ENCODE peak calls at places on chromosomes 7 and 10, in four cellular contexts. One of them, this sample, is unnamed.
A peak's percentile ranks its signal among the peaks of the same experiment; 100 is the strongest.

GRCh38 chr7:74267756-74268565 is 13.8 kb upstream of the RFC2 start:
- DNase-seq in GM12878: no peak
- DNase-seq in HepG2: no peak
- DNase-seq in K562: no peak
- DNase-seq in this sample: no peak

GRCh38 chr7:52498319-52498718 is 537.1 kb upstream of the POM121L12 start:
- DNase-seq in HepG2: no peak
- DNase-seq in K562: no peak
- DNase-seq in GM12878: no peak
- DNase-seq in this sample: no peak

GRCh38 chr10:5683065-5683464 is 1.6 kb upstream of the TASOR2 start:
- DNase-seq in HepG2: no peak
- DNase-seq in GM12878: no peak
- DNase-seq in K562: no peak
- DNase-seq in this sample: no peak

GRCh38 chr7:121397832-121398231 is 1.7 kb upstream of the FAM3C start:
- DNase-seq in GM12878: no peak
- DNase-seq in HepG2: no peak
- DNase-seq in K562: no peak
- DNase-seq in this sample: no peak

GRCh38 chr10:14474656-14475055 is 143.9 kb upstream of the FRMD4A start:
- DNase-seq in GM12878: no peak
- DNase-seq in HepG2: no peak
- DNase-seq in K562: no peak
- DNase-seq in this sample: no peak

GRCh38 chr10:58587676-58588075 is 75.0 kb downstream of the BICC1 start:
- DNase-seq in HepG2: no peak
- DNase-seq in K562: no peak
- DNase-seq in GM12878: no peak
- DNase-seq in this sample: no peak

GRCh38 chr10:28669227-28670173 is 7.8 kb upstream of the BAMBI start:
- DNase-seq in HepG2: no peak
- DNase-seq in GM12878: no peak
- DNase-seq in K562: no peak
- DNase-seq in this sample: no peak

GRCh38 chr7:28872226-28872625 is 85.9 kb downstream of the TRIL start:
- DNase-seq in HepG2: no peak
- DNase-seq in GM12878: no peak
- DNase-seq in K562: no peak
- DNase-seq in this sample: no peak

GRCh38 chr7:128811631-128812430 is 18.4 kb upstream of the FLNC start:
- DNase-seq in K562: no peak
- DNase-seq in HepG2: no peak
- DNase-seq in GM12878: no peak
- DNase-seq in this sample: no peak

GRCh38 chr7:80428161-80429054 is 83.5 kb downstream of the GNAT3 start:
- DNase-seq in GM12878: no peak
- DNase-seq in K562: no peak
- DNase-seq in HepG2: peak; percentile 65
- DNase-seq in this sample: peak; percentile 79

GRCh38 chr7:31776616-31777015 is 89.6 kb downstream of the PPP1R17 start:
- DNase-seq in K562: no peak
- DNase-seq in HepG2: no peak
- DNase-seq in GM12878: no peak
- DNase-seq in this sample: peak; percentile 22

GRCh38 chr10:88473989-88474883 is 108.9 kb downstream of the RNLS start:
- DNase-seq in HepG2: no peak
- DNase-seq in K562: no peak
- DNase-seq in GM12878: no peak
- DNase-seq in this sample: no peak

GRCh38 chr7:14759785-14760184 is 142.8 kb downstream of the DGKB start:
- DNase-seq in HepG2: no peak
- DNase-seq in K562: no peak
- DNase-seq in GM12878: no peak
- DNase-seq in this sample: no peak

GRCh38 chr7:143519411-143520131 is 41.9 kb downstream of the TAS2R41 start:
- DNase-seq in GM12878: no peak
- DNase-seq in K562: no peak
- DNase-seq in HepG2: no peak
- DNase-seq in this sample: no peak

DNA sequence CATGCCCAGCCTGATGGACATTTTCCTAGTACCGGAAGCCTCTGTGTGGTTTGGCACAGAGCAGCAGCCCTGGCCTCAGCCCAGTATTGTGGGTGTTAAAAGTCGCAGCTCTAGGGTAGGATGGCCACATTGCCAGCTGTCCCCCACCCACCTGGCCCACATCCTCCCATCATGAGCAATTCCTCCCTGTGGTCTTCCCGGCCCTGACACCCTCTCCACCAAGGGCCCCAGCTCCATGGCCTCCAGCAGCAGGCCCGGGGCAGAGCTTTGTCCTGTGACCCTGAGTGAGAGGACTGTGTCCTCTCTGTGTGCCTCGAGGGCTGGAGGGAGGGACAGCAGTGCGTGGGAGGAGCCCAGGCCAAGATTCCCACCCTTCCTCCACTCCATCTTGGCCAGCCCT is 93.8 kb downstream of the MYL10 start:
- DNase-seq in HepG2: no peak
- DNase-seq in GM12878: no peak
- DNase-seq in K562: no peak
- DNase-seq in this sample: no peak
- TF ChIP-seq CEBPB in HepG2: no peak
- TF ChIP-seq CEBPB in GM12878: no peak
- TF ChIP-seq CEBPB in K562: no peak
- TF ChIP-seq CEBPB in this sample: no peak

GRCh38 chr7:47307311-47307710 is 274.6 kb downstream of the TNS3 start:
- DNase-seq in K562: no peak
- DNase-seq in GM12878: no peak
- DNase-seq in HepG2: no peak
- DNase-seq in this sample: no peak
- TF ChIP-seq POLR2AphosphoS2 in K562: no peak
- TF ChIP-seq POLR2AphosphoS2 in GM12878: no peak
- TF ChIP-seq POLR2AphosphoS2 in HepG2: no peak
- TF ChIP-seq POLR2AphosphoS2 in this sample: no peak

GRCh38 chr10:73119952-73120351 is 9.7 kb downstream of the NUDT13 start:
- DNase-seq in K562: no peak
- DNase-seq in HepG2: no peak
- DNase-seq in GM12878: no peak
- DNase-seq in this sample: no peak

GRCh38 chr10:73119457-73119856 is 9.2 kb downstream of the NUDT13 start:
- DNase-seq in HepG2: peak; percentile 35
- DNase-seq in GM12878: no peak
- DNase-seq in K562: no peak
- DNase-seq in this sample: no peak

GRCh38 chr10:73113543-73113942 is 3.3 kb downstream of the NUDT13 start:
- DNase-seq in K562: no peak
- DNase-seq in GM12878: no peak
- DNase-seq in HepG2: no peak
- DNase-seq in this sample: no peak

GRCh38 chr10:73116017-73116416 is 5.8 kb downstream of the NUDT13 start:
- DNase-seq in HepG2: no peak
- DNase-seq in GM12878: no peak
- DNase-seq in K562: no peak
- DNase-seq in this sample: no peak

DNA sequence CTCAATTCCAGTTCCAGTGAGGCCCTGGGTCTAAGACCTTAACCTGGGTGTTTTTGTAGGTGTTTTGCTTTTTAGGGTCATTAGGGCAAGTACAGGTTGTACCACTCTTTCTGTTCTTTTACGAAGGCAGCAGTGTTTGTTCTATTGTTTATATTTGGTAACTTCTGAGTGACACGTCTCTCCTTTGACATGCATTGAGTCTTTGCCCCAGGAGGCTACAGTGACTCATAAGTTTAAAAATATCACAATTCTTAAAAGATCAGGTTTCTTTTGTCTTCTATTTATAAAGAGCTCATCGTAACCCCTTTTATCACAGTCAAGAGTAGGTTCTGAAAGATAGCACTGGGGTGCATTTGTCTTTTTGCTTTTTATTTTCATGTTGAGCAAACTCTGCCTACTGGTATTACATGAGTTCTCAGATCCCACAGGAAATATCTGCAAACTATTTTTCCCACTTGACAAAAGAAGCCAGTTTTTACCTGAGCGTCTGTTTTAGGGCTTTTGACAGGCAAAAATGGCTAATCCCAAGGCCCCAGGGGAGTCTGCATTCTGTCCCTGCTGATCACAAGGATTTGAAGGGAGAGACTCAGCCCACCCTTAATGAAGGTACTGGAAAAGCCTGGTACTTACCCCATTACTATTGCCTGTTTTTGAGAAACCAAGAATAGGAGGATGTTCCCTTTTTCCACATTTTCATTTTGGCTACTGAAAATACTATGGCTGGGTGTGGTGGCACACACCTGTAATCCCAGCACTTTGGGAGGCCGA is 7.9 kb downstream of the NUDT13 start:
- DNase-seq in HepG2: peak; percentile 53
- DNase-seq in GM12878: peak; percentile 83
- DNase-seq in K562: no peak
- DNase-seq in this sample: no peak
- TF ChIP-seq CEBPB in HepG2: no peak
- TF ChIP-seq CEBPB in GM12878: no peak
- TF ChIP-seq CEBPB in K562: no peak
- TF ChIP-seq CEBPB in this sample: no peak

GRCh38 chr10:78932084-78932386 is 136.7 kb upstream of the ZMIZ1 start:
- DNase-seq in K562: no peak
- DNase-seq in GM12878: no peak
- DNase-seq in HepG2: no peak
- DNase-seq in this sample: no peak

GRCh38 chr10:78932861-78933260 is 135.9 kb upstream of the ZMIZ1 start:
- DNase-seq in GM12878: no peak
- DNase-seq in HepG2: no peak
- DNase-seq in K562: no peak
- DNase-seq in this sample: no peak

GRCh38 chr10:78933828-78934227 is 134.9 kb upstream of the ZMIZ1 start:
- DNase-seq in K562: no peak
- DNase-seq in HepG2: no peak
- DNase-seq in GM12878: no peak
- DNase-seq in this sample: no peak

GRCh38 chr10:78934499-78934898 is 134.3 kb upstream of the ZMIZ1 start:
- DNase-seq in HepG2: no peak
- DNase-seq in GM12878: no peak
- DNase-seq in K562: no peak
- DNase-seq in this sample: no peak

DNA sequence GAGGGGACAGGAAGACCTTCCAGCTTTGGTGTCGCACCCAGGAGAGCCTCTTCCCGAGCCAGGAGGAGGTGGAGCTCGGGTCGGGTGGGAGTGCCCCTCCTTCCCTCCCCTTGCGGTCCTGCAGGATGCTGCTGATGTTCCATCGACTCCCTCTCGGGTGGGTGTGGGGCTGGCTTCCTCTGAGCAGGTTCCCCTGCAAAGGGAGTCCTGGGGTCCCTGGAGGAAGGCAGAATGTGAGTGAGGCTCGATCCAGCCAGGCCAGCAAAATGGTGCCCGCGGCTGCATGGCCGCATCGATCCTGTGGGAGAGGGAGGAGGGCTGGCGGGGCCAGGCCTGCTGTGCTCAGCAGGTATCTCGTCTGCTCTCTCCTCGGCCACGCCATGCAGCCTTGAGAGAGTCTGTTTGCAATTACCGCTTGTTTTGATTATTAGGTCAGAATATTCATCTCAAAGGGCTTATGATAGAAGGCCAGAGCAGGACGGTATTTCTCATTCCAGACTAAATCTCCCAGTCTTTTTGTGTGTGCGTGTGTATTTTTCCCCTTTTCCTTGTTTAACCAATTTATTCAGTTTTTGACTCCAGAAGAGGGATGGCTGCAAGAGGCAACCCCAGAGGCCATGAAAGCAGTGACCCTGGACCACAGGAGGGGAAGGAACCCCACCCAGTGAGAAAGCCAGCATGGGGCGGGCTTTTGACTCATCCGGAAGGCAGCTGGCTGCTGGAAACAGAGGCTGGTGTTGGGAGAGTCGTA is 137.3 kb upstream of the ZMIZ1 start:
- DNase-seq in HepG2: no peak
- DNase-seq in GM12878: no peak
- DNase-seq in K562: no peak
- DNase-seq in this sample: no peak
- TF ChIP-seq POLR2AphosphoS2 in HepG2: no peak
- TF ChIP-seq POLR2AphosphoS2 in GM12878: no peak
- TF ChIP-seq POLR2AphosphoS2 in K562: no peak
- TF ChIP-seq POLR2AphosphoS2 in this sample: no peak

GRCh38 chr10:114166053-114166452 is 8.0 kb downstream of the CCDC186 start:
- DNase-seq in GM12878: no peak
- DNase-seq in K562: no peak
- DNase-seq in HepG2: no peak
- DNase-seq in this sample: no peak
- TF ChIP-seq CEBPB in GM12878: no peak
- TF ChIP-seq CEBPB in K562: no peak
- TF ChIP-seq CEBPB in HepG2: no peak
- TF ChIP-seq CEBPB in this sample: no peak

DNA sequence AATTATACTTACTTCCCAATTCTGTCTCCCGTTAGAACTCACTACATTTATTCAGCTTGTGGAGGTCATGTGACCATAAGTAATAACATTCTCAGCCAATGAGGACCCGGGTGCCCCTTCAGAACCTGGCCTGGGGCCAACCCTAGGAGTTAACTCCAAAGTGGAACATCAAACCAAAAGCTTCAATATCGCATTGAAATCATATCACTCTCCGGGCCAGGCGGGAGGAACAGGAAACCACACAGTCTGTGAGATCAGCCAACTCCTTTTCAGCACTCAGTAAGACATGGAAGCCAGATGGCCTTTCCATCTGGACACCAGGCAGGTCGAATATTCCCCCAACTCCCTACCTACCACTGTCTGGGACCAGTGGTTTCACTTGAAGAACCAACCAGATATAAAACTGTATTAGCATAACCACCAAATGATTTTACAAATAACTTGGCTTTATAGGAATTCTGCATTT is 5.5 kb downstream of the CREB3L2 start:
- DNase-seq in HepG2: no peak
- DNase-seq in K562: peak; percentile 66
- DNase-seq in GM12878: no peak
- DNase-seq in this sample: no peak
- TF ChIP-seq POLR2AphosphoS2 in HepG2: no peak
- TF ChIP-seq POLR2AphosphoS2 in K562: no peak
- TF ChIP-seq POLR2AphosphoS2 in GM12878: no peak
- TF ChIP-seq POLR2AphosphoS2 in this sample: no peak

GRCh38 chr7:50341709-50342108 is 37.2 kb downstream of the IKZF1 start:
- DNase-seq in GM12878: no peak
- DNase-seq in K562: no peak
- DNase-seq in HepG2: no peak
- DNase-seq in this sample: no peak
- TF ChIP-seq CEBPB in GM12878: no peak
- TF ChIP-seq CEBPB in K562: no peak
- TF ChIP-seq CEBPB in HepG2: no peak
- TF ChIP-seq CEBPB in this sample: no peak

GRCh38 chr10:77911535-77912123 is 14.9 kb downstream of the DLG5 start:
- DNase-seq in GM12878: no peak
- DNase-seq in K562: peak; percentile 59
- DNase-seq in HepG2: peak; percentile 77
- DNase-seq in this sample: peak; percentile 93
- TF ChIP-seq POLR2AphosphoS2 in GM12878: no peak
- TF ChIP-seq POLR2AphosphoS2 in K562: no peak
- TF ChIP-seq POLR2AphosphoS2 in HepG2: no peak
- TF ChIP-seq POLR2AphosphoS2 in this sample: no peak

GRCh38 chr7:109821156-109821555 is 1251.5 kb downstream of the DNAJB9 start:
- DNase-seq in GM12878: no peak
- DNase-seq in HepG2: no peak
- DNase-seq in K562: peak; percentile 1
- DNase-seq in this sample: no peak
- TF ChIP-seq CEBPB in GM12878: no peak
- TF ChIP-seq CEBPB in HepG2: no peak
- TF ChIP-seq CEBPB in K562: no peak
- TF ChIP-seq CEBPB in this sample: no peak